ENCODE peak calls at places on chromosomes 3 and 15, in nine cellular contexts. Z is Caco-2, F is uterus, G is esophagus muscularis mucosa, W is gastrocnemius medialis, H is K562, N is esophagus squamous epithelium, V is testis, P is kidney. B is an unnamed sample. For H3K9me3, the result is how much of the 10 kb centered on the place peaks cover.

GRCh38 chr3:71636482-71636881 is 53.0 kb upstream of the FOXP1 start:
- DNase-seq in F (no peak), N (no peak), Z (no peak), H (no peak), V (no peak), G (no peak), P (no peak), W (no peak), B (no peak)

GRCh38 chr3:193620055-193620454 is 27.0 kb downstream of the OPA1 start:
- DNase-seq in N (no peak), Z (no peak), P (no peak), H (no peak), W (no peak), V (no peak), F (no peak), G (no peak), B (no peak)

GRCh38 chr15:27361418-27361817 is 390.4 kb downstream of the GABRG3 start:
- DNase-seq in F (no peak), G (peak), V (no peak), W (no peak), N (no peak), H (no peak), Z (no peak), P (no peak), B (no peak)

GRCh38 chr3:149224736-149225594 is 3.3 kb upstream of the CP start:
- DNase-seq in V (no peak), H (no peak), W (no peak), P (no peak), G (no peak), Z (peak), F (no peak), N (no peak), B (peak)

GRCh38 chr15:33243869-33244268 is 49.4 kb upstream of the FMN1 start:
- DNase-seq in H (no peak), W (no peak), F (no peak), V (no peak), G (peak), N (no peak), P (no peak), Z (no peak), B (peak)

GRCh38 chr3:4376499-4376898 is 73.3 kb downstream of the SETMAR start:
- DNase-seq in F (no peak), H (no peak), N (no peak), Z (no peak), V (no peak), P (no peak), G (peak), W (no peak), B (no peak)

GRCh38 chr3:184505479-184505878 is 56.1 kb upstream of the EPHB3 start:
- DNase-seq in F (no peak), W (no peak), G (no peak), P (no peak), V (no peak), Z (no peak), H (no peak), N (no peak), B (no peak)

GRCh38 chr3:42117175-42118008 is 26.2 kb downstream of the TRAK1 start:
- DNase-seq in Z (peak), F (no peak), N (no peak), G (no peak), V (peak), H (no peak), W (peak), P (no peak), B (peak)

GRCh38 chr3:106945435-106945834 is 431.8 kb upstream of the CCDC54 start:
- DNase-seq in G (no peak), F (no peak), H (no peak), V (no peak), W (no peak), Z (no peak), P (no peak), N (no peak), B (no peak)

GRCh38 chr3:186909078-186909853 is 21.1 kb upstream of the ST6GAL1 start:
- DNase-seq in P (no peak), N (peak), Z (no peak), H (peak), V (no peak), F (no peak), W (peak), G (no peak), B (peak)

GRCh38 chr3:111712294-111713180 is 117.4 kb upstream of the ZBED2 start:
- DNase-seq in P (peak), N (no peak), H (no peak), W (peak), Z (no peak), G (peak), V (no peak), F (no peak), B (no peak)

GRCh38 chr15:81612631-81613030 is 238.6 kb upstream of the TMC3 start:
- DNase-seq in V (no peak), F (no peak), H (no peak), G (no peak), P (no peak), Z (no peak), W (no peak), N (no peak), B (no peak)

GRCh38 chr3:132180337-132180791 is 136.8 kb upstream of the ACP3 start:
- DNase-seq in G (no peak), V (no peak), P (no peak), W (no peak), N (no peak), Z (peak), H (no peak), F (no peak), B (peak)
- TF ChIP-seq CTCF in G (peak), V (peak), P (peak), W (peak), N (peak), Z (peak), H (no peak), F (no peak), B (peak)

GRCh38 chr3:108724101-108724500 is 33.1 kb downstream of the RETNLB start:
- DNase-seq in W (no peak), V (no peak), H (no peak), F (no peak), P (no peak), Z (no peak), G (peak), N (no peak), B (no peak)
- H3K9me3 ChIP-seq in W (under half), V (under half), H (under half), F (under half), P (under half), Z (under half), G (under half), N (under half), B (under half)

GRCh38 chr3:168096210-168096795 is 579 bp upstream of the GOLIM4 start:
- DNase-seq in P (peak), W (peak), V (peak), N (no peak), G (peak), F (no peak), Z (peak), H (peak), B (peak)
- TF ChIP-seq CTCF in P (no peak), W (no peak), V (no peak), N (no peak), G (no peak), F (no peak), Z (no peak), H (no peak), B (no peak)

DNA sequence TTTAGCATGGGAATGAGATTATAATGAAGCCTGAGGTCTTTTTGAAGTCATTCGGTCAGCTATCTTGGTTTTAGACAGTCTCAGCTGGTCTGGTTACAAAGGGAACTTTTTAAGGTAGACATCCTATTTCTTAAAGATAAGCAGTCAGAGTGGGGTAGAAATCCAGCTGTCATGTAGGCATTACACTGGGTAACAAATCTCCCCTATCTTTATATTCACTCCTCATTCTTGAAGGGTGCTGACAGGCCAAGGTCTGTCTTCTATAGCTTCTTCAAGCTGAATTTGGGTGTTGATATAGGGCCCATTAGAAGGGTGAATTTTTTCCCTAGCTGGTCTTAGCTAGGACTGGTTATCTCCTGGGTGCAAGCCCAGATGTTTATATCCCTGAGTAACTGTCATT is 21.2 kb upstream of the NDN start:
- DNase-seq in Z (no peak), W (no peak), P (no peak), V (no peak), H (no peak), F (no peak), G (no peak), N (no peak), B (no peak)
- H3K9me3 ChIP-seq in Z (under half), W (under half), P (under half), V (under half), H (under half), F (under half), G (under half), N (under half), B (under half)

DNA sequence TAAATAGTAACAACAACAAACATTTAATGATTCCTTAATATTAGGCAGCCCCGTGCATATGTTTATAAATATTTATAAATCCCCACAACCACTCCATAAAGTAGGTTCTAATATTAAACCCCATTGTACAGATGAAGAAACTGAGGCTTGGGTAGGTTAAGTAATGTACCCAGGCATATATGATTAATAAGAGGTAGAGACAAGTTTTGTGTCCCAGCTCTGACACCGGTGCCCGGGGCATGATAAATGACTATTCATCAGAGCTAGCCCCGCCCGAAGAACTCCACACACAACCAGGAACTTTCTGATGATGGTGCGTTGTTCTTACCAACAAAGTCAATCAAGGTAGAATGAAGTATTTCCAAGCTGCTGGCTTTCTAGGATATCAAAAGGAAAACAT is 19.4 kb downstream of the CDCP1 start:
- DNase-seq in G (no peak), F (no peak), Z (no peak), V (no peak), W (no peak), P (no peak), H (no peak), N (no peak), B (peak)
- TF ChIP-seq CTCF in G (no peak), F (no peak), Z (no peak), V (no peak), W (no peak), P (no peak), H (no peak), N (no peak), B (no peak)

GRCh38 chr3:6721496-6721895 is 139.4 kb upstream of the GRM7 start:
- DNase-seq in F (no peak), P (no peak), G (no peak), V (no peak), Z (no peak), N (no peak), W (no peak), H (no peak), B (no peak)

GRCh38 chr3:6723205-6723604 is 137.7 kb upstream of the GRM7 start:
- DNase-seq in H (no peak), F (no peak), G (no peak), N (no peak), W (no peak), P (no peak), V (no peak), Z (no peak), B (no peak)

GRCh38 chr3:6732807-6733206 is 128.1 kb upstream of the GRM7 start:
- DNase-seq in W (no peak), F (no peak), P (no peak), G (no peak), Z (no peak), V (no peak), N (no peak), H (no peak), B (no peak)

DNA sequence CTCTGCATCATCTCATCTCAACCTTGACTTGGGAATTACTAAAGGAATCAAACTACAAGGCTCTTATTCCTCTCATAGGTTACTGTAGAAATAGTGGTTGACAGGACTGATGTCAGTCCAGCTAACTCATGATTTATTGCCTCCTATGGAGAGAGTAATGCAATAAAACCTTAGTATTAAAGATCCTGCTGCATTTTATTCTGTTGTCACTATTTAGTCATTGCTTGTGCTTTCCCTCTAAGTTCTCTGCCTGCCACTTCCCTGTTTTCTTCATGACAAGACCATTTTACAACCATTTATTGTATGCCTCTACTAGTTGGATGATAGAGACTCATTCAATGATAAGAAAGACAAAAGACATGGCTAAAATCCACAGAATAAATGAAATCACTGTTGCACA is 134.1 kb upstream of the GRM7 start:
- DNase-seq in W (no peak), G (no peak), Z (no peak), F (no peak), H (no peak), P (no peak), V (no peak), N (no peak), B (no peak)
- H3K9me3 ChIP-seq in W (under half), G (under half), Z (under half), F (under half), H (under half), P (under half), V (under half), N (under half), B (under half)